ENCODE peak calls at places on chromosomes 13 and 19, in eight cellular contexts. Z is fibroblast of lung, W is tibial artery, L is mesendoderm, C is SJSA1, Q is left ventricle myocardium inferior, U is ovary, Y is transverse colon. V is an unnamed sample.

GRCh38 chr19:48918071-48918470 is 15.4 kb upstream of the DHDH start:
- DNase-seq in L (no peak), Y (no peak), C (no peak), U (no peak), Z (no peak), Q (no peak), W (no peak), V (no peak)

GRCh38 chr19:28710278-28710677 is 502.7 kb downstream of the UQCRFS1 start:
- DNase-seq in Z (peak; percentile 81), L (peak; percentile 71), Y (no peak), W (no peak), Q (no peak), C (peak; percentile 23), U (no peak), V (peak; percentile 39)

GRCh38 chr19:29711584-29712132 is 3.4 kb downstream of the C19orf12 start:
- DNase-seq in C (no peak), L (no peak), Y (no peak), Q (no peak), U (no peak), W (no peak), Z (no peak), V (no peak)

GRCh38 chr13:45833242-45833641 is 18.3 kb downstream of the SIAH3 start:
- DNase-seq in Q (no peak), U (no peak), W (no peak), C (no peak), L (no peak), Z (peak; percentile 19), Y (no peak), V (no peak)

GRCh38 chr19:12757544-12758274 is 6.1 kb downstream of the BEST2 start:
- DNase-seq in Q (peak; percentile 61), L (peak; percentile 89), W (peak; percentile 80), Y (peak; percentile 80), U (peak; percentile 74), C (peak; percentile 76), Z (peak; percentile 70), V (no peak)

GRCh38 chr13:53001444-53001843 is 27.2 kb upstream of the OLFM4 start:
- DNase-seq in L (no peak), Z (no peak), C (no peak), W (no peak), Y (no peak), Q (no peak), U (no peak), V (no peak)

GRCh38 chr13:31090921-31091624 is 70.6 kb downstream of the HSPH1 start:
- DNase-seq in W (no peak), Q (no peak), L (no peak), U (no peak), Y (no peak), C (no peak), Z (peak; percentile 22), V (no peak)

GRCh38 chr19:40893112-40893511 is 11.1 kb upstream of the CYP2A7 start:
- DNase-seq in Z (no peak), U (no peak), Y (no peak), W (no peak), C (no peak), L (no peak), Q (no peak), V (no peak)

GRCh38 chr19:40717325-40717879 is 490 bp downstream of the ITPKC start:
- DNase-seq in Q (no peak), Y (no peak), C (peak; percentile 39), Z (peak; percentile 21), W (no peak), U (no peak), L (no peak), V (no peak)

GRCh38 chr13:33554919-33555791 is 262.8 kb upstream of the RFC3 start:
- DNase-seq in W (no peak), U (no peak), C (no peak), L (no peak), Q (no peak), Z (peak; percentile 24), Y (no peak), V (no peak)

GRCh38 chr13:109145631-109146030 is 516.2 kb downstream of the MYO16 start:
- DNase-seq in W (no peak), U (peak; percentile 27), C (peak; percentile 96), L (peak; percentile 65), Z (peak; percentile 82), Y (peak; percentile 30), Q (no peak), V (no peak)

GRCh38 chr19:35793381-35794165 is 18.2 kb downstream of the ARHGAP33 start:
- DNase-seq in W (no peak), U (no peak), Q (no peak), Z (no peak), L (no peak), Y (no peak), C (no peak), V (no peak)

GRCh38 chr13:42394361-42395065 is 122.6 kb downstream of the AKAP11 start:
- DNase-seq in W (no peak), Z (no peak), C (no peak), U (no peak), Y (no peak), L (no peak), Q (no peak), V (no peak)

GRCh38 chr19:14450168-14450874 is 17.2 kb downstream of the PKN1 start:
- DNase-seq in C (peak; percentile 18), W (no peak), Q (no peak), U (peak; percentile 36), Z (no peak), Y (no peak), L (peak; percentile 92), V (peak; percentile 47)

GRCh38 chr19:10226376-10227214 is 4.5 kb downstream of the S1PR2 start:
- DNase-seq in Z (peak; percentile 100), Q (peak; percentile 83), C (no peak), W (peak; percentile 79), Y (peak; percentile 58), U (peak; percentile 90), L (no peak), V (no peak)

GRCh38 chr19:34475026-34475974 is 6.3 kb upstream of the WTIP start:
- DNase-seq in Q (no peak), Y (no peak), U (no peak), C (peak; percentile 62), Z (peak; percentile 92), L (no peak), W (peak; percentile 68), V (no peak)

GRCh38 chr13:35720690-35721554 is 244.4 kb upstream of the MAB21L1 start:
- DNase-seq in L (peak; percentile 84), Z (peak; percentile 53), Q (no peak), U (peak; percentile 76), Y (peak; percentile 42), C (peak; percentile 64), W (no peak), V (no peak)

GRCh38 chr13:23432589-23432988 is 913 bp downstream of the SACS start:
- DNase-seq in Z (no peak), Y (no peak), C (no peak), Q (no peak), L (no peak), U (no peak), W (no peak), V (no peak)

GRCh38 chr19:14478113-14478545 is 3.0 kb upstream of the PTGER1 start:
- DNase-seq in U (no peak), L (no peak), Z (no peak), W (no peak), C (no peak), Q (no peak), Y (no peak), V (no peak)

GRCh38 chr13:77535448-77535847 is at the start of gene SCEL:
- DNase-seq in Q (no peak), Y (no peak), Z (no peak), W (no peak), C (no peak), U (no peak), L (peak; percentile 47), V (no peak)

GRCh38 chr19:19122902-19123301 is 15.4 kb downstream of the TMEM161A start:
- DNase-seq in C (no peak), Q (no peak), U (no peak), Z (no peak), L (no peak), W (no peak), Y (no peak), V (no peak)

GRCh38 chr19:19121371-19121770 is 16.9 kb downstream of the TMEM161A start:
- DNase-seq in U (no peak), Y (no peak), W (no peak), C (no peak), Z (no peak), L (no peak), Q (no peak), V (no peak)

GRCh38 chr19:19123386-19123785 is 14.9 kb downstream of the TMEM161A start:
- DNase-seq in W (no peak), Q (no peak), C (no peak), Y (no peak), U (no peak), Z (no peak), L (no peak), V (no peak)

GRCh38 chr19:19119325-19120237 is 18.7 kb downstream of the TMEM161A start:
- DNase-seq in Z (no peak), W (no peak), L (no peak), Q (no peak), Y (no peak), U (no peak), C (no peak), V (no peak)

GRCh38 chr19:19120308-19121156 is 17.7 kb downstream of the TMEM161A start:
- DNase-seq in Z (peak; percentile 81), U (peak; percentile 99), W (no peak), Q (no peak), L (peak; percentile 99), C (no peak), Y (peak; percentile 71), V (no peak)
- H3K27ac ChIP-seq in Z (no peak overlapping the region), U (peak overlapping the region; percentile 77), W (no peak overlapping the region), Q (no peak overlapping the region), L (peak overlapping the region; percentile 4), C (no peak overlapping the region), Y (no peak overlapping the region), V (no peak overlapping the region)

GRCh38 chr13:39734952-39735351 is 79.5 kb downstream of the COG6 start:
- DNase-seq in Z (no peak), W (no peak), Y (no peak), Q (no peak), U (no peak), L (no peak), C (no peak), V (no peak)

DNA sequence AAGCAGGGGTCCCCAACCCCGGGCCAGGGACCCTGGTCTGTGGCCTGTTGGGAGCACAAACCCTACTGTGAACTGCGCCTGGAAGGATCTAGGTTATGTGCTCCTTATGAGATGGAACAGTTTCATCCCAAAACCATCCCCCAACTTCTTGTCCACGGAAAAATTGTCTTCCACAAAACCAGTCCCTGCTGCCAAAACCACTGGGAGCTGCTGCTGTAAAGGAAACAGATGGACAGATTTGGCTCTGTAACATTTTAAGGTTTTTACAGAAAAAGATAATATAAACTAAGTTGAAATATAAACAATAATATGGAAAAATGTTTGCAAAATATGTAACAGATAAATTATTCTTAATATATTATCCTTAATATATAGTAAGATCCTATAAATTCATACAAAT is 73.7 kb downstream of the COG6 start:
- DNase-seq in Q (no peak), C (no peak), Z (peak; percentile 72), W (no peak), U (no peak), Y (no peak), L (no peak), V (no peak)
- H3K36me3 ChIP-seq in Q (peaks cover 60% of the 10 kb centered on the region), C (peaks cover 4% of the 10 kb centered on the region), Z (no peaks in the 10 kb centered on the region), W (peaks cover 56% of the 10 kb centered on the region), U (no peaks in the 10 kb centered on the region), Y (peaks cover 43% of the 10 kb centered on the region), L (no peaks in the 10 kb centered on the region), V (peaks cover 4% of the 10 kb centered on the region)

GRCh38 chr19:1466461-1467227 is 12.4 kb downstream of the C19orf25 start:
- DNase-seq in L (no peak), C (no peak), W (no peak), Y (no peak), Z (no peak), Q (no peak), U (peak; percentile 24), V (no peak)
- H3K4me1 ChIP-seq in L (peaks cover 3% of the 10 kb centered on the region), C (peaks cover 34% of the 10 kb centered on the region), W (peaks cover 10% of the 10 kb centered on the region), Y (peaks cover 58% of the 10 kb centered on the region), Z (peaks cover 3% of the 10 kb centered on the region), Q (peaks cover 64% of the 10 kb centered on the region), U (peaks cover 35% of the 10 kb centered on the region), V (peaks cover 49% of the 10 kb centered on the region)

GRCh38 chr13:47166341-47166740 is 269.5 kb upstream of the HTR2A start:
- DNase-seq in W (no peak), Q (no peak), U (no peak), Z (peak; percentile 55), L (no peak), C (no peak), Y (no peak), V (no peak)
- H3K27ac ChIP-seq in W (no peak overlapping the region), Q (no peak overlapping the region), U (no peak overlapping the region), Z (no peak overlapping the region), L (no peak overlapping the region), C (no peak overlapping the region), Y (no peak overlapping the region), V (no peak overlapping the region)

V was measured in CD4-positive, alpha-beta memory T cell.